ENCODE peak calls at places on chromosomes 1 and 21, in four cellular contexts. One of them, this sample, is unnamed.

GRCh38 chr1:116350097-116350645 is 22.9 kb upstream of the ATP1A1 start:
- DNase-seq in right cardiac atrium: no peak
- DNase-seq in cardiac fibroblast: no peak
- DNase-seq in left cardiac atrium: no peak
- DNase-seq in this sample: no peak

GRCh38 chr1:12275370-12275769 is 45.5 kb downstream of the VPS13D start:
- DNase-seq in right cardiac atrium: peak
- DNase-seq in cardiac fibroblast: peak
- DNase-seq in left cardiac atrium: no peak
- DNase-seq in this sample: peak

GRCh38 chr1:246567258-246568235 is 1.3 kb downstream of the CNST start:
- DNase-seq in right cardiac atrium: no peak
- DNase-seq in cardiac fibroblast: peak
- DNase-seq in left cardiac atrium: no peak
- DNase-seq in this sample: no peak

GRCh38 chr21:45480701-45481500 is 61.3 kb downstream of the SLC19A1 start:
- DNase-seq in right cardiac atrium: peak
- DNase-seq in cardiac fibroblast: no peak
- DNase-seq in left cardiac atrium: no peak
- DNase-seq in this sample: no peak

GRCh38 chr1:209989525-209989924 is 51.5 kb downstream of the SYT14 start:
- DNase-seq in right cardiac atrium: no peak
- DNase-seq in cardiac fibroblast: peak
- DNase-seq in left cardiac atrium: no peak
- DNase-seq in this sample: no peak

GRCh38 chr1:16905112-16905855 is 9.5 kb downstream of the RNU1-2 start:
- DNase-seq in right cardiac atrium: no peak
- DNase-seq in cardiac fibroblast: no peak
- DNase-seq in left cardiac atrium: no peak
- DNase-seq in this sample: no peak

GRCh38 chr1:229135773-229136172 is 135.1 kb upstream of the RAB4A start:
- DNase-seq in right cardiac atrium: no peak
- DNase-seq in cardiac fibroblast: no peak
- DNase-seq in left cardiac atrium: no peak
- DNase-seq in this sample: no peak

GRCh38 chr1:220990417-220991337 is 111.4 kb downstream of the HLX start:
- DNase-seq in right cardiac atrium: no peak
- DNase-seq in cardiac fibroblast: peak
- DNase-seq in left cardiac atrium: no peak
- DNase-seq in this sample: no peak

GRCh38 chr1:91283421-91283726 is 121.3 kb downstream of the HFM1 start:
- DNase-seq in right cardiac atrium: no peak
- DNase-seq in cardiac fibroblast: peak
- DNase-seq in left cardiac atrium: no peak
- DNase-seq in this sample: no peak

GRCh38 chr1:109912214-109912861 is 1.7 kb downstream of the CSF1 start:
- DNase-seq in right cardiac atrium: no peak
- DNase-seq in cardiac fibroblast: peak
- DNase-seq in left cardiac atrium: no peak
- DNase-seq in this sample: no peak

GRCh38 chr1:2787163-2787911 is 14.2 kb downstream of the TTC34 start:
- DNase-seq in right cardiac atrium: peak
- DNase-seq in cardiac fibroblast: no peak
- DNase-seq in left cardiac atrium: no peak
- DNase-seq in this sample: peak

GRCh38 chr1:43651188-43651587 is 1.2 kb downstream of the KDM4A start:
- DNase-seq in right cardiac atrium: no peak
- DNase-seq in cardiac fibroblast: no peak
- DNase-seq in left cardiac atrium: no peak
- DNase-seq in this sample: no peak

GRCh38 chr1:153683853-153684252 is 5.4 kb downstream of the NPR1 start:
- DNase-seq in right cardiac atrium: no peak
- DNase-seq in cardiac fibroblast: peak
- DNase-seq in left cardiac atrium: no peak
- DNase-seq in this sample: peak

GRCh38 chr1:39387452-39387851 is 104.0 kb upstream of the BMP8A start:
- DNase-seq in right cardiac atrium: no peak
- DNase-seq in cardiac fibroblast: peak
- DNase-seq in left cardiac atrium: no peak
- DNase-seq in this sample: no peak

GRCh38 chr1:95042286-95042685 is 30.5 kb downstream of the ALG14 start:
- DNase-seq in right cardiac atrium: no peak
- DNase-seq in cardiac fibroblast: no peak
- DNase-seq in left cardiac atrium: no peak
- DNase-seq in this sample: no peak

GRCh38 chr1:29123871-29124365 is at the start of gene TMEM200B:
- DNase-seq in right cardiac atrium: peak
- DNase-seq in cardiac fibroblast: no peak
- DNase-seq in left cardiac atrium: peak
- DNase-seq in this sample: peak

GRCh38 chr1:81420760-81421159 is 380.0 kb upstream of the ADGRL2 start:
- DNase-seq in right cardiac atrium: no peak
- DNase-seq in cardiac fibroblast: no peak
- DNase-seq in left cardiac atrium: no peak
- DNase-seq in this sample: no peak